ENCODE peak calls at places on chromosome 10, in seven cellular contexts. I is A549, W is pancreas, A is Peyer's patch, K is heart right ventricle, G is BE2C, P is hepatocyte. U is an unnamed sample. For H3K9me3 and H3K4me1, the result is how much of the 10 kb centered on the place peaks cover.

GRCh38 chr10:50554995-50555568 is 68.7 kb downstream of the SGMS1 start:
- DNase-seq in G (peak), I (no peak), P (no peak), K (no peak), W (no peak), A (no peak), U (no peak)

GRCh38 chr10:117555863-117556262 is 13.3 kb downstream of the EMX2 start:
- DNase-seq in A (no peak), G (no peak), W (no peak), K (no peak), I (no peak), P (no peak), U (no peak)

GRCh38 chr10:121900443-121901174 is 27.2 kb downstream of the ATE1 start:
- DNase-seq in A (no peak), G (peak), K (no peak), I (peak), P (peak), W (peak), U (no peak)

GRCh38 chr10:22552888-22553378 is 161.4 kb downstream of the PIP4K2A start:
- DNase-seq in I (no peak), W (no peak), K (no peak), A (no peak), P (peak), G (no peak), U (no peak)

GRCh38 chr10:26485150-26485941 is 47.2 kb downstream of the APBB1IP start:
- DNase-seq in G (no peak), I (no peak), K (no peak), P (peak), W (no peak), A (no peak), U (no peak)

GRCh38 chr10:86711957-86712708 is 43.8 kb downstream of the LDB3 start:
- DNase-seq in P (no peak), G (peak), I (peak), W (no peak), A (peak), K (no peak), U (peak)

GRCh38 chr10:118594392-118595063 is 920 bp downstream of the PRLHR start:
- DNase-seq in A (no peak), P (peak), K (peak), G (peak), W (peak), I (peak), U (peak)

GRCh38 chr10:68560201-68560915 is at the start of gene TET1:
- DNase-seq in K (peak), I (peak), G (peak), P (peak), W (peak), A (no peak), U (peak)

GRCh38 chr10:101607124-101607523 is 19.0 kb downstream of the DPCD start:
- DNase-seq in I (no peak), K (no peak), G (no peak), A (no peak), W (no peak), P (no peak), U (no peak)

DNA sequence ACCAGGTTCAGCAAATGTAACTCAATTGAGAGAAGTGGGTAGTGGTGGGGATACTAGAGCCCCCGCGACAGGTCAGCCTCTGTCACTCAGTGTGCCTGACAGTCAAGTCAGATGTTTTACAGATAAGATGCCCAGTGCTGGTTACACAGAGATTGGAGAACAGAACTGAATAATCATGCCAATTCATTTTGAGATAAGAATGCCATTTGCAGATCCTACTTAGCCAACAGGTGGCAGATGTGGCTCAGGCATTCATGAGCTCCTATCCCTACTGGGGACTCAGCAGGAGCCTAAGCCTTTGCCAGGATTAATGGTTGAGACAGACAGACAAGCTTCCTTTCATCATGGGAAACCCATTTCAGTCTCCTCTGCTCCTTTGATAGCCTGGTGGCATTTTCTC is 137.8 kb downstream of the MAPK8 start:
- DNase-seq in G (peak), K (no peak), P (peak), W (no peak), I (no peak), A (no peak), U (no peak)
- TF ChIP-seq CTCF in G (peak), K (peak), P (peak), W (no peak), I (peak), A (peak), U (peak)

GRCh38 chr10:129865413-129865812 is 98.7 kb downstream of the EBF3 start:
- DNase-seq in I (no peak), K (no peak), A (no peak), P (no peak), G (no peak), W (no peak), U (peak)
- H3K9me3 ChIP-seq in I (under half), K (under half), A (under half), P (under half), G (under half), W (under half), U (under half)

GRCh38 chr10:113528876-113529275 is 24.0 kb upstream of the HABP2 start:
- DNase-seq in A (no peak), K (no peak), P (no peak), I (no peak), W (no peak), G (no peak), U (no peak)
- H3K4me1 ChIP-seq in A (under half), K (under half), P (under half), I (under half), W (under half), G (under half), U (under half)

GRCh38 chr10:5888843-5889623 is 660 bp downstream of the ANKRD16 start:
- DNase-seq in K (peak), I (no peak), G (peak), W (peak), P (peak), A (peak), U (peak)
- TF ChIP-seq CTCF in K (no peak), I (no peak), G (no peak), W (no peak), P (no peak), A (no peak), U (no peak)

GRCh38 chr10:7315906-7316305 is 94.9 kb downstream of the SFMBT2 start:
- DNase-seq in W (no peak), K (no peak), I (no peak), G (no peak), P (no peak), A (no peak), U (no peak)
- H3K9me3 ChIP-seq in W (under half), K (under half), I (under half), G (under half), P (under half), A (under half), U (under half)

DNA sequence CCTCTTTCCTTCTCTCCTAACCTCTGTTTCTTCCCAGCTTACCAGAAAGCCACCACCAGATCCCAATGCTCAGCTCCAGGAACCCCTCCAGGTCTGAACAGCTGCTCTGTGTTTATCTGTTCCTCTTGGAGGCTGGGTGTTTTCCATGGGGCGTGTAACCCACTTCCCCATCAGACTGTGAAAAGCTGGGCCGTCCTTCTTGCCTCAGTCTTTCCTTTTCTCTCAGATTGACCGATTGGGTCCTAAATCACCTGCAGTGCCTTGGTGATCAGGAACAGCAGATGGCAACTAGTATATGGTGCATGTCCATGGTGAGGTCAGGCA is 4.8 kb downstream of the SH3PXD2A start:
- DNase-seq in A (no peak), K (no peak), G (no peak), W (no peak), P (no peak), I (no peak), U (no peak)
- H3K4me1 ChIP-seq in A (under half), K (half or more), G (under half), W (under half), P (half or more), I (under half), U (half or more)

GRCh38 chr10:71825217-71825616 is 25.8 kb downstream of the PSAP start:
- DNase-seq in K (no peak), W (no peak), I (no peak), G (no peak), P (no peak), A (no peak), U (no peak)
- TF ChIP-seq CTCF in K (no peak), W (no peak), I (peak), G (peak), P (no peak), A (no peak), U (no peak)